ENCODE peak calls at places on chromosomes 4 and X, in eight cellular contexts. One of them, this sample, is unnamed.

GRCh38 chr4:5865896-5866599 is 26.8 kb downstream of the CRMP1 start:
- DNase-seq in upper lobe of right lung: no peak
- DNase-seq in GM04503: no peak
- DNase-seq in activated CD4-positive, alpha-beta T cell treated with anti-CD3 and anti-CD28 coated beads for 4 hours: no peak
- DNase-seq in endothelial cell: no peak
- DNase-seq in fibroblast of lung: no peak
- DNase-seq in AG09309: no peak
- DNase-seq in astrocyte of the hippocampus: peak
- DNase-seq in this sample: no peak

GRCh38 chrX:147741776-147742175 is 169.9 kb upstream of the FMR1 start:
- DNase-seq in upper lobe of right lung: no peak
- DNase-seq in GM04503: no peak
- DNase-seq in activated CD4-positive, alpha-beta T cell treated with anti-CD3 and anti-CD28 coated beads for 4 hours: no peak
- DNase-seq in endothelial cell: no peak
- DNase-seq in fibroblast of lung: no peak
- DNase-seq in AG09309: no peak
- DNase-seq in astrocyte of the hippocampus: no peak
- DNase-seq in this sample: no peak

GRCh38 chrX:96987228-96987627 is 103.5 kb downstream of the RPA4 start:
- DNase-seq in upper lobe of right lung: no peak
- DNase-seq in GM04503: no peak
- DNase-seq in activated CD4-positive, alpha-beta T cell treated with anti-CD3 and anti-CD28 coated beads for 4 hours: no peak
- DNase-seq in endothelial cell: no peak
- DNase-seq in fibroblast of lung: peak
- DNase-seq in AG09309: no peak
- DNase-seq in astrocyte of the hippocampus: no peak
- DNase-seq in this sample: no peak

GRCh38 chr4:168864831-168865541 is 145.1 kb downstream of the CBR4 start:
- DNase-seq in upper lobe of right lung: no peak
- DNase-seq in GM04503: peak
- DNase-seq in activated CD4-positive, alpha-beta T cell treated with anti-CD3 and anti-CD28 coated beads for 4 hours: no peak
- DNase-seq in endothelial cell: no peak
- DNase-seq in fibroblast of lung: peak
- DNase-seq in AG09309: no peak
- DNase-seq in astrocyte of the hippocampus: peak
- DNase-seq in this sample: no peak

GRCh38 chrX:120462370-120462769 is 6.7 kb downstream of the LAMP2 start:
- DNase-seq in upper lobe of right lung: no peak
- DNase-seq in GM04503: no peak
- DNase-seq in activated CD4-positive, alpha-beta T cell treated with anti-CD3 and anti-CD28 coated beads for 4 hours: no peak
- DNase-seq in endothelial cell: no peak
- DNase-seq in fibroblast of lung: no peak
- DNase-seq in AG09309: no peak
- DNase-seq in astrocyte of the hippocampus: no peak
- DNase-seq in this sample: no peak

GRCh38 chr4:34250562-34250961 is 1993.8 kb downstream of the ARAP2 start:
- DNase-seq in upper lobe of right lung: no peak
- DNase-seq in GM04503: peak
- DNase-seq in activated CD4-positive, alpha-beta T cell treated with anti-CD3 and anti-CD28 coated beads for 4 hours: no peak
- DNase-seq in endothelial cell: no peak
- DNase-seq in fibroblast of lung: peak
- DNase-seq in AG09309: peak
- DNase-seq in astrocyte of the hippocampus: no peak
- DNase-seq in this sample: no peak

GRCh38 chr4:13327991-13328390 is 156.1 kb downstream of the RAB28 start:
- DNase-seq in upper lobe of right lung: no peak
- DNase-seq in GM04503: no peak
- DNase-seq in activated CD4-positive, alpha-beta T cell treated with anti-CD3 and anti-CD28 coated beads for 4 hours: no peak
- DNase-seq in endothelial cell: no peak
- DNase-seq in fibroblast of lung: no peak
- DNase-seq in AG09309: no peak
- DNase-seq in astrocyte of the hippocampus: no peak
- DNase-seq in this sample: no peak

GRCh38 chr4:187929024-187929423 is 66.5 kb upstream of the ZFP42 start:
- DNase-seq in upper lobe of right lung: no peak
- DNase-seq in GM04503: no peak
- DNase-seq in activated CD4-positive, alpha-beta T cell treated with anti-CD3 and anti-CD28 coated beads for 4 hours: no peak
- DNase-seq in endothelial cell: peak
- DNase-seq in fibroblast of lung: no peak
- DNase-seq in AG09309: no peak
- DNase-seq in astrocyte of the hippocampus: no peak
- DNase-seq in this sample: no peak

GRCh38 chr4:138875886-138876608 is 139.5 kb upstream of the NOCT start:
- DNase-seq in upper lobe of right lung: no peak
- DNase-seq in GM04503: peak
- DNase-seq in activated CD4-positive, alpha-beta T cell treated with anti-CD3 and anti-CD28 coated beads for 4 hours: no peak
- DNase-seq in endothelial cell: no peak
- DNase-seq in fibroblast of lung: peak
- DNase-seq in AG09309: peak
- DNase-seq in astrocyte of the hippocampus: peak
- DNase-seq in this sample: no peak

GRCh38 chr4:99506781-99507180 is 4.0 kb upstream of the C4orf17 start:
- DNase-seq in upper lobe of right lung: no peak
- DNase-seq in GM04503: no peak
- DNase-seq in activated CD4-positive, alpha-beta T cell treated with anti-CD3 and anti-CD28 coated beads for 4 hours: no peak
- DNase-seq in endothelial cell: no peak
- DNase-seq in fibroblast of lung: no peak
- DNase-seq in AG09309: no peak
- DNase-seq in astrocyte of the hippocampus: no peak
- DNase-seq in this sample: no peak

GRCh38 chrX:37787353-37787869 is 7.6 kb downstream of the CYBB start:
- DNase-seq in upper lobe of right lung: no peak
- DNase-seq in GM04503: no peak
- DNase-seq in activated CD4-positive, alpha-beta T cell treated with anti-CD3 and anti-CD28 coated beads for 4 hours: no peak
- DNase-seq in endothelial cell: no peak
- DNase-seq in fibroblast of lung: no peak
- DNase-seq in AG09309: no peak
- DNase-seq in astrocyte of the hippocampus: no peak
- DNase-seq in this sample: no peak

GRCh38 chrX:132461886-132462285 is 27.0 kb downstream of the MBNL3 start:
- DNase-seq in upper lobe of right lung: no peak
- DNase-seq in GM04503: no peak
- DNase-seq in activated CD4-positive, alpha-beta T cell treated with anti-CD3 and anti-CD28 coated beads for 4 hours: no peak
- DNase-seq in endothelial cell: no peak
- DNase-seq in fibroblast of lung: no peak
- DNase-seq in AG09309: no peak
- DNase-seq in astrocyte of the hippocampus: no peak
- DNase-seq in this sample: no peak

GRCh38 chr4:183360161-183360919 is 38.1 kb upstream of the CLDN24 start:
- DNase-seq in upper lobe of right lung: peak
- DNase-seq in GM04503: no peak
- DNase-seq in activated CD4-positive, alpha-beta T cell treated with anti-CD3 and anti-CD28 coated beads for 4 hours: no peak
- DNase-seq in endothelial cell: no peak
- DNase-seq in fibroblast of lung: no peak
- DNase-seq in AG09309: no peak
- DNase-seq in astrocyte of the hippocampus: peak
- DNase-seq in this sample: no peak

GRCh38 chr4:174340714-174341113 is 57.0 kb downstream of the CEP44 start:
- DNase-seq in upper lobe of right lung: no peak
- DNase-seq in GM04503: no peak
- DNase-seq in activated CD4-positive, alpha-beta T cell treated with anti-CD3 and anti-CD28 coated beads for 4 hours: no peak
- DNase-seq in endothelial cell: no peak
- DNase-seq in fibroblast of lung: no peak
- DNase-seq in AG09309: peak
- DNase-seq in astrocyte of the hippocampus: no peak
- DNase-seq in this sample: no peak

GRCh38 chr4:123127218-123127617 is 204.8 kb upstream of the NUDT6 start:
- DNase-seq in upper lobe of right lung: no peak
- DNase-seq in GM04503: no peak
- DNase-seq in activated CD4-positive, alpha-beta T cell treated with anti-CD3 and anti-CD28 coated beads for 4 hours: no peak
- DNase-seq in endothelial cell: no peak
- DNase-seq in fibroblast of lung: peak
- DNase-seq in AG09309: no peak
- DNase-seq in astrocyte of the hippocampus: peak
- DNase-seq in this sample: no peak

GRCh38 chrX:53255738-53256191 is 25.6 kb downstream of the IQSEC2 start:
- DNase-seq in upper lobe of right lung: no peak
- DNase-seq in GM04503: no peak
- DNase-seq in activated CD4-positive, alpha-beta T cell treated with anti-CD3 and anti-CD28 coated beads for 4 hours: no peak
- DNase-seq in endothelial cell: no peak
- DNase-seq in fibroblast of lung: no peak
- DNase-seq in AG09309: no peak
- DNase-seq in astrocyte of the hippocampus: no peak
- DNase-seq in this sample: no peak

GRCh38 chr4:95500361-95500760 is 48.4 kb downstream of the UNC5C start:
- DNase-seq in upper lobe of right lung: no peak
- DNase-seq in GM04503: no peak
- DNase-seq in activated CD4-positive, alpha-beta T cell treated with anti-CD3 and anti-CD28 coated beads for 4 hours: no peak
- DNase-seq in endothelial cell: no peak
- DNase-seq in fibroblast of lung: peak
- DNase-seq in AG09309: no peak
- DNase-seq in astrocyte of the hippocampus: peak
- DNase-seq in this sample: no peak

GRCh38 chr4:11805837-11806236 is 377.1 kb upstream of the HS3ST1 start:
- DNase-seq in upper lobe of right lung: no peak
- DNase-seq in GM04503: no peak
- DNase-seq in activated CD4-positive, alpha-beta T cell treated with anti-CD3 and anti-CD28 coated beads for 4 hours: no peak
- DNase-seq in endothelial cell: no peak
- DNase-seq in fibroblast of lung: peak
- DNase-seq in AG09309: no peak
- DNase-seq in astrocyte of the hippocampus: peak
- DNase-seq in this sample: no peak

GRCh38 chrX:107677501-107677901 is 49.2 kb downstream of the PRPS1 start:
- DNase-seq in upper lobe of right lung: no peak
- DNase-seq in GM04503: no peak
- DNase-seq in activated CD4-positive, alpha-beta T cell treated with anti-CD3 and anti-CD28 coated beads for 4 hours: no peak
- DNase-seq in endothelial cell: no peak
- DNase-seq in fibroblast of lung: peak
- DNase-seq in AG09309: no peak
- DNase-seq in astrocyte of the hippocampus: peak
- DNase-seq in this sample: no peak

GRCh38 chr4:36278789-36279188 is 2.6 kb upstream of the DTHD1 start:
- DNase-seq in upper lobe of right lung: no peak
- DNase-seq in GM04503: no peak
- DNase-seq in activated CD4-positive, alpha-beta T cell treated with anti-CD3 and anti-CD28 coated beads for 4 hours: no peak
- DNase-seq in endothelial cell: no peak
- DNase-seq in fibroblast of lung: no peak
- DNase-seq in AG09309: no peak
- DNase-seq in astrocyte of the hippocampus: no peak
- DNase-seq in this sample: no peak

GRCh38 chrX:57241967-57242366 is 44.5 kb upstream of the FAAH2 start:
- DNase-seq in upper lobe of right lung: no peak
- DNase-seq in GM04503: no peak
- DNase-seq in activated CD4-positive, alpha-beta T cell treated with anti-CD3 and anti-CD28 coated beads for 4 hours: no peak
- DNase-seq in endothelial cell: no peak
- DNase-seq in fibroblast of lung: no peak
- DNase-seq in AG09309: no peak
- DNase-seq in astrocyte of the hippocampus: no peak
- DNase-seq in this sample: no peak

GRCh38 chr4:80069108-80069836 is 3.8 kb downstream of the ANTXR2 start:
- DNase-seq in upper lobe of right lung: no peak
- DNase-seq in GM04503: no peak
- DNase-seq in activated CD4-positive, alpha-beta T cell treated with anti-CD3 and anti-CD28 coated beads for 4 hours: no peak
- DNase-seq in endothelial cell: no peak
- DNase-seq in fibroblast of lung: peak
- DNase-seq in AG09309: no peak
- DNase-seq in astrocyte of the hippocampus: no peak
- DNase-seq in this sample: no peak

GRCh38 chr4:138035781-138036258 is 206.3 kb downstream of the SLC7A11 start:
- DNase-seq in upper lobe of right lung: no peak
- DNase-seq in GM04503: no peak
- DNase-seq in activated CD4-positive, alpha-beta T cell treated with anti-CD3 and anti-CD28 coated beads for 4 hours: no peak
- DNase-seq in endothelial cell: peak
- DNase-seq in fibroblast of lung: peak
- DNase-seq in AG09309: no peak
- DNase-seq in astrocyte of the hippocampus: peak
- DNase-seq in this sample: no peak

GRCh38 chr4:83708500-83709175 is 172.7 kb downstream of the GPAT3 start:
- DNase-seq in upper lobe of right lung: no peak
- DNase-seq in GM04503: no peak
- DNase-seq in activated CD4-positive, alpha-beta T cell treated with anti-CD3 and anti-CD28 coated beads for 4 hours: no peak
- DNase-seq in endothelial cell: no peak
- DNase-seq in fibroblast of lung: no peak
- DNase-seq in AG09309: no peak
- DNase-seq in astrocyte of the hippocampus: no peak
- DNase-seq in this sample: no peak

GRCh38 chr4:735583-735982 is 30.0 kb downstream of the PCGF3 start:
- DNase-seq in upper lobe of right lung: peak
- DNase-seq in GM04503: no peak
- DNase-seq in activated CD4-positive, alpha-beta T cell treated with anti-CD3 and anti-CD28 coated beads for 4 hours: no peak
- DNase-seq in endothelial cell: no peak
- DNase-seq in fibroblast of lung: no peak
- DNase-seq in AG09309: no peak
- DNase-seq in astrocyte of the hippocampus: no peak
- DNase-seq in this sample: no peak

GRCh38 chrX:23952984-23953907 is 45.4 kb downstream of the CXorf58 start:
- DNase-seq in upper lobe of right lung: no peak
- DNase-seq in GM04503: no peak
- DNase-seq in activated CD4-positive, alpha-beta T cell treated with anti-CD3 and anti-CD28 coated beads for 4 hours: peak
- DNase-seq in endothelial cell: peak
- DNase-seq in fibroblast of lung: no peak
- DNase-seq in AG09309: no peak
- DNase-seq in astrocyte of the hippocampus: peak
- DNase-seq in this sample: no peak

GRCh38 chr4:114263233-114263632 is 283.8 kb upstream of the ARSJ start:
- DNase-seq in upper lobe of right lung: no peak
- DNase-seq in GM04503: peak
- DNase-seq in activated CD4-positive, alpha-beta T cell treated with anti-CD3 and anti-CD28 coated beads for 4 hours: no peak
- DNase-seq in endothelial cell: no peak
- DNase-seq in fibroblast of lung: peak
- DNase-seq in AG09309: peak
- DNase-seq in astrocyte of the hippocampus: peak
- DNase-seq in this sample: no peak

This sample was measured in left ventricle myocardium inferior.